ENCODE peak calls at places on chromosomes 1 and 21, in five cellular contexts. U is neural progenitor cell, Y is lower leg skin, L is uterus, S is prostate gland. M is an unnamed sample.
A peak's percentile ranks its signal among the peaks of the same experiment; 100 is the strongest.

GRCh38 chr21:15687208-15687607 is 42.6 kb upstream of the USP25 start:
- DNase-seq in U (no peak), Y (no peak), L (no peak), S (no peak), M (no peak)

GRCh38 chr1:228096416-228097332 is 6.5 kb downstream of the C1orf35 start:
- DNase-seq in U (no peak), Y (peak; percentile 87), L (peak; percentile 6), S (no peak), M (no peak)

GRCh38 chr1:119902775-119903442 is 6.6 kb upstream of the ADAM30 start:
- DNase-seq in U (no peak), Y (no peak), L (no peak), S (no peak), M (no peak)

GRCh38 chr1:36675106-36675505 is 192.4 kb upstream of the CSF3R start:
- DNase-seq in U (no peak), Y (peak; percentile 45), L (no peak), S (no peak), M (no peak)

GRCh38 chr1:11333631-11334030 is 60.6 kb downstream of the UBIAD1 start:
- DNase-seq in U (no peak), Y (no peak), L (no peak), S (no peak), M (no peak)

GRCh38 chr1:189524501-189524900 is 953.2 kb downstream of the BRINP3 start:
- DNase-seq in U (no peak), Y (no peak), L (no peak), S (no peak), M (no peak)

GRCh38 chr1:21278208-21278861 is 11.9 kb downstream of the ECE1 start:
- DNase-seq in U (peak; percentile 95), Y (no peak), L (no peak), S (peak; percentile 56), M (no peak)

GRCh38 chr1:226403522-226404034 is 4.3 kb downstream of the PARP1 start:
- DNase-seq in U (no peak), Y (peak; percentile 13), L (no peak), S (no peak), M (no peak)

GRCh38 chr1:59074574-59074973 is 222.3 kb upstream of the FGGY start:
- DNase-seq in U (no peak), Y (no peak), L (no peak), S (no peak), M (no peak)

GRCh38 chr1:59077739-59078503 is 219.0 kb upstream of the FGGY start:
- DNase-seq in U (peak; percentile 26), Y (no peak), L (no peak), S (no peak), M (no peak)

GRCh38 chr1:59078866-59079265 is 218.0 kb upstream of the FGGY start:
- DNase-seq in U (no peak), Y (no peak), L (no peak), S (no peak), M (no peak)

GRCh38 chr1:59075021-59075420 is 221.9 kb upstream of the FGGY start:
- DNase-seq in U (peak; percentile 65), Y (no peak), L (no peak), S (no peak), M (no peak)

DNA sequence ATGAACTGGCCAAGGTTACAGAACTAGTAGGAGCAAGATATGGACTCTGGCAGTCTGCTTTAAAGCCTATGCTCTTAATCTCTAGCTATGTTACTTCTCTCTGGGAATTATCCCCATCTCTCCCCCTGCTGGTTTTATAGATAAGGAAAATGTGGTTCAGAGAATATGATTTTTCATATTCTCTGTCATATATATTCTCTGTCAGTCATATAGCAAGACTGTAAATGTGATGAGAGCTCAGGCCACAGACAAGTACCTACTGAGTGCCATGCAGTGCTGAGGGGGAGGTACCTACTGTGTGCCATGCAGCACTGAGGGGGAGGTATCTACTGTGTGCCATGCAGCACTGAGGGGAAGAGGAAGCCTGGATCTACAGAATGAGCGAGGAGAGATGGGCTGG is 220.3 kb upstream of the FGGY start:
- DNase-seq in U (no peak), Y (no peak), L (no peak), S (no peak), M (no peak)
- TF ChIP-seq CTCF in U (no peak), Y (no peak), L (no peak), S (peak; percentile 31), M (no peak)

GRCh38 chr1:212871976-212872375 is 13.9 kb downstream of the FLVCR1 start:
- DNase-seq in U (no peak), Y (no peak), L (no peak), S (no peak), M (no peak)
- TF ChIP-seq CTCF in U (no peak), Y (no peak), L (no peak), S (no peak), M (no peak)

DNA sequence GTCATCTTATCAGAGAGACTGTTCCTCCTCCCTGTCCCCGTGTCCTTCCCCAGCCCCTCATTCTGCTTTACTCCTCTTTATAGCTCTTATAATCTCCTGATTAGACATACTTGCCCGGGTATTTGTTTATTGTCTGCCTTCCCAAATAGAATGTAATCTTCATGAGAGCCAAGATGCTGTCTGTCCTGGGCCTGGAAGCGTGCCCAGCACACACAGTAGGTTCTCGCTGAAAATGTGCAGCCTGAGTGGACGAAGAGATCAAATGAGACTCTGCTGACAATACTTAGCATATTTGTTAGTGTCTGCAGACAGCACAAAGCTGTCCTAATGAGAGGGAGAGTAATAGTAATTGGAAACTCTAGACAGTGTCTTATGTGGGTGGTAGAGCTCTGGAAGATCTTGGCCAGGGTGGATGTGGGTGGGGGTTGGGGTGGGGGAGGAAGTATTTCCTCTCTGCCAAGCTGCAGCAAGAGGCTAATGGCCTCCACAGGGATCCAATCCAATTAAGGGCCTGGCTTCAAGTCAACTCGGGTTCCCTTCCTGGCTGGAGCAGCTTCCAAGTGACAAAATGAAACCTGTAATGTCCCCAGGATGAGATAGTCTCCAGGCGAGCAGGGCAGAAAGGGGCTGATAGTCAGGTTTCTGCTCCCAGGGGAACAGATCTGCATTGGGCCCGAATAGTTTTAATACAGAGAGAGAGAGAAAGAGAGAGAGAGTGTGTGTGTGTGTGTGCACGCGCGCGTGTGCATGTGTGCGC is 9.4 kb upstream of the CLIC4 start:
- DNase-seq in U (peak; percentile 61), Y (no peak), L (peak; percentile 52), S (peak; percentile 16), M (no peak)
- TF ChIP-seq CTCF in U (no peak), Y (no peak), L (no peak), S (no peak), M (no peak)

GRCh38 chr1:23732363-23733224 is 10.7 kb upstream of the ELOA start:
- DNase-seq in U (no peak), Y (peak; percentile 37), L (no peak), S (no peak), M (no peak)

GRCh38 chr1:23741609-23742008 is 1.7 kb upstream of the ELOA start:
- DNase-seq in U (no peak), Y (peak; percentile 18), L (no peak), S (no peak), M (no peak)

DNA sequence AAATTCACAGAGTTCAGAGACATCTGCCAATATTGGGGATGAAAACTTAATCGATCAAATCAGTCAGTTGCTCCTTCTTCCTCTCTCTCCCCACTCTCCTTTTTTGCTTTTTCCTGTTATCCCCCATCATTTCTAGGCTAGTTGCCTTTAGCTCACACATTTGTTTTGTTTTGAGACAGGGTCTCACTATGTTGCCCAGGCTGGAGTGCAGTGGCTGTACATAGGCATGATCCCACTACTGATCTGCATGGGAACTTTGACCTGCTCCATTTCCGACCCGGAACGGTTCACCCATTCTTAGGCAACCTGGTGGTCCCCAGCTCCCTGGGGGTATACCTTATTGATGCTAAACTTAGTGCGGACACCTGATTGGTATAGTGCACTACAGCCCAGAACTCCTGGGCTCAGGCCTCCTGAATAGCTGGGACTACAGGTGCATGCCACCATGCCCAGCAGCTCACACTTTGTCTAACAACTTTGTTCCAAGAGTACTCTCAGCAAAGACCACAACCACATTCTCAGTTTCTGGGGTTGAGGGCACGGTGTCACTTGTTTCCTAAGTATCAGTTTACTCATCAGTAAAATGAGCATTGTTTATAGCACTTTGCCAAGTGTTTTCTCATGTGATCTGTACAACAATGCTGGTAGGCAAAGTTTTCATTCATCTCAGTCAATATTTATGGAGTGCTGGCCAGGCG is 6.7 kb upstream of the ELOA start:
- DNase-seq in U (no peak), Y (no peak), L (no peak), S (no peak), M (no peak)
- TF ChIP-seq CTCF in U (no peak), Y (no peak), L (no peak), S (no peak), M (no peak)